ENCODE peak calls at places on chromosomes 13 and 19, in six cellular contexts. R is upper lobe of left lung, D is A549, I is HepG2, M is K562, H is GM12878. N is an unnamed sample.

GRCh38 chr19:7897289-7897688 is 6.4 kb upstream of the MAP2K7 start:
- ATAC-seq in R (no peak), D (no peak), I (peak), M (no peak), H (no peak), N (no peak)

GRCh38 chr19:18063463-18063862 is 23.3 kb downstream of the IL12RB1 start:
- ATAC-seq in R (no peak), D (no peak), I (peak), M (peak), H (peak), N (no peak)

GRCh38 chr13:95212962-95213850 is 88.0 kb downstream of the ABCC4 start:
- ATAC-seq in R (no peak), D (no peak), I (no peak), M (no peak), H (no peak), N (no peak)

GRCh38 chr13:102651392-102651791 is 43.5 kb downstream of the METTL21C start:
- ATAC-seq in R (no peak), D (no peak), I (no peak), M (no peak), H (no peak), N (no peak)

GRCh38 chr13:102620512-102620911 is 23.7 kb downstream of the TPP2 start:
- ATAC-seq in R (no peak), D (no peak), I (no peak), M (no peak), H (no peak), N (no peak)

GRCh38 chr19:56097776-56098175 is 23.3 kb downstream of the ZNF787 start:
- ATAC-seq in R (no peak), D (no peak), I (no peak), M (no peak), H (no peak), N (no peak)

GRCh38 chr19:8336072-8336569 is 6.9 kb downstream of the KANK3 start:
- ATAC-seq in R (no peak), D (no peak), I (no peak), M (no peak), H (no peak), N (no peak)

GRCh38 chr13:61144834-61145593 is 270.6 kb downstream of the PCDH20 start:
- ATAC-seq in R (peak), D (no peak), I (no peak), M (no peak), H (no peak), N (no peak)

GRCh38 chr19:14407889-14408640 is 11.1 kb downstream of the DDX39A start:
- ATAC-seq in R (no peak), D (peak), I (no peak), M (peak), H (no peak), N (no peak)

GRCh38 chr19:18807861-18808331 is 16.8 kb upstream of the COMP start:
- ATAC-seq in R (no peak), D (no peak), I (no peak), M (peak), H (no peak), N (no peak)

GRCh38 chr13:43328907-43329306 is 305.5 kb downstream of the DNAJC15 start:
- ATAC-seq in R (no peak), D (no peak), I (no peak), M (no peak), H (no peak), N (no peak)

GRCh38 chr13:28179974-28180373 is 41.6 kb downstream of the PAN3 start:
- ATAC-seq in R (no peak), D (no peak), I (no peak), M (no peak), H (peak), N (no peak)

GRCh38 chr19:30117636-30118145 is 175.7 kb downstream of the URI1 start:
- ATAC-seq in R (peak), D (peak), I (no peak), M (peak), H (no peak), N (no peak)

GRCh38 chr19:48975947-48976847 is 11.1 kb downstream of the FTL start:
- ATAC-seq in R (no peak), D (peak), I (peak), M (peak), H (peak), N (no peak)

GRCh38 chr13:77345150-77345780 is 18.4 kb upstream of the MYCBP2 start:
- ATAC-seq in R (no peak), D (peak), I (no peak), M (no peak), H (peak), N (no peak)

GRCh38 chr19:29849234-29849633 is 37.4 kb downstream of the CCNE1 start:
- ATAC-seq in R (no peak), D (no peak), I (no peak), M (no peak), H (no peak), N (no peak)

GRCh38 chr19:729564-730381 is 21.0 kb downstream of the PALM start:
- ATAC-seq in R (no peak), D (no peak), I (no peak), M (no peak), H (peak), N (no peak)

GRCh38 chr19:19399733-19400438 is 5.6 kb upstream of the GATAD2A start:
- ATAC-seq in R (no peak), D (no peak), I (no peak), M (peak), H (no peak), N (no peak)

GRCh38 chr19:10068205-10068604 is 17.9 kb upstream of the SHFL start:
- ATAC-seq in R (no peak), D (no peak), I (no peak), M (no peak), H (no peak), N (no peak)

GRCh38 chr13:50015750-50016149 is 506 bp downstream of the KCNRG start:
- ATAC-seq in R (no peak), D (no peak), I (no peak), M (peak), H (no peak), N (no peak)

GRCh38 chr19:5046339-5047039 is 77.6 kb downstream of the KDM4B start:
- ATAC-seq in R (peak), D (peak), I (peak), M (no peak), H (no peak), N (no peak)

GRCh38 chr19:8441725-8442544 is 2.8 kb upstream of the HNRNPM start:
- ATAC-seq in R (no peak), D (no peak), I (peak), M (no peak), H (no peak), N (no peak)

GRCh38 chr19:2249880-2250764 is 999 bp downstream of the AMH start:
- ATAC-seq in R (no peak), D (peak), I (peak), M (peak), H (peak), N (peak)

GRCh38 chr19:14463747-14464146 is 11.4 kb downstream of the PTGER1 start:
- ATAC-seq in R (no peak), D (no peak), I (no peak), M (no peak), H (no peak), N (no peak)

GRCh38 chr19:41575998-41576397 is at the start of gene CEACAM21:
- ATAC-seq in R (peak), D (peak), I (no peak), M (peak), H (peak), N (peak)

GRCh38 chr13:111282425-111282824 is 38.0 kb upstream of the TEX29 start:
- ATAC-seq in R (no peak), D (no peak), I (no peak), M (no peak), H (no peak), N (no peak)

GRCh38 chr13:114015111-114015551 is 41.3 kb upstream of the C13orf46 start:
- ATAC-seq in R (peak), D (no peak), I (no peak), M (no peak), H (no peak), N (peak)

GRCh38 chr19:6890938-6891337 is 3.6 kb downstream of the ADGRE1 start:
- ATAC-seq in R (no peak), D (no peak), I (no peak), M (no peak), H (no peak), N (no peak)

GRCh38 chr19:50230379-50231351 is 27.2 kb downstream of the MYH14 start:
- ATAC-seq in R (no peak), D (peak), I (no peak), M (peak), H (no peak), N (no peak)

GRCh38 chr19:46803555-46803954 is 15.2 kb upstream of the SLC1A5 start:
- ATAC-seq in R (no peak), D (no peak), I (peak), M (no peak), H (peak), N (no peak)

GRCh38 chr19:48627865-48628314 is 8.6 kb downstream of the SPHK2 start:
- ATAC-seq in R (no peak), D (no peak), I (no peak), M (no peak), H (no peak), N (no peak)

GRCh38 chr13:89695343-89696257 is 1651.9 kb upstream of the MIR17HG start:
- ATAC-seq in R (peak), D (peak), I (peak), M (no peak), H (peak), N (no peak)

GRCh38 chr19:40217921-40218890 is at the start of gene TTC9B:
- ATAC-seq in R (no peak), D (peak), I (peak), M (peak), H (no peak), N (no peak)

GRCh38 chr19:40217027-40217810 is 965 bp downstream of the TTC9B start:
- ATAC-seq in R (peak), D (peak), I (peak), M (peak), H (no peak), N (no peak)

GRCh38 chr19:40214936-40215335 is 3.2 kb downstream of the TTC9B start:
- ATAC-seq in R (no peak), D (no peak), I (no peak), M (no peak), H (no peak), N (no peak)

GRCh38 chr19:40216013-40216776 is 2.0 kb downstream of the TTC9B start:
- ATAC-seq in R (no peak), D (no peak), I (no peak), M (no peak), H (no peak), N (no peak)

GRCh38 chr19:40216777-40217026 is 1.5 kb downstream of the TTC9B start:
- ATAC-seq in R (no peak), D (no peak), I (no peak), M (no peak), H (no peak), N (no peak)
- TF ChIP-seq POLR2A in R (no peak), D (no peak), I (no peak), M (no peak), H (no peak), N (no peak)

GRCh38 chr13:100689191-100689590 is 14.6 kb upstream of the TMTC4 start:
- ATAC-seq in R (no peak), D (no peak), I (no peak), M (no peak), H (no peak), N (no peak)

GRCh38 chr13:100694722-100695644 is 20.4 kb upstream of the TMTC4 start:
- ATAC-seq in R (peak), D (peak), I (peak), M (peak), H (peak), N (peak)
- TF ChIP-seq CTCF in R (no peak), D (peak), I (peak), M (peak), H (peak), N (peak)

GRCh38 chr13:84867246-84867645 is 932.0 kb downstream of the SLITRK6 start:
- ATAC-seq in R (no peak), D (no peak), I (no peak), M (no peak), H (no peak), N (no peak)

GRCh38 chr13:84870190-84870589 is 929.0 kb downstream of the SLITRK6 start:
- ATAC-seq in R (no peak), D (peak), I (peak), M (no peak), H (peak), N (no peak)

DNA sequence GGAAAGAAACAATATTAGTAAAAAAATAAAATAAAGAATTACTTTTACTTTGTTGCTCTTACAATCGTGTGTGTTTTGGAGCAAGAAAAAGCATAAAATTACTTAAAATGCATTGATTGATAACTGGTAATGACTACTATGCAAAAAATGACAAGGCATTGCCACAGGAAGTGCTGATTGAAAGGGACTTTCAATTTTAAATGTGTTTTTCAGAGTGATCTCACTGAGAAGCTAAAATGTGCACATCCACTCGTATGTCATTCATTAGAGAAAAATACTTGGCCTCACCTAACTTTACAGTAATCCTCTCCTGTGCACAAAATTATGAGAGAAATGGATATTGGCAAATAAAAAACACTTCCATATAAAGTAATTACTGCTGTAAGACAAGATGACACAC is 934.9 kb downstream of the SLITRK6 start:
- ATAC-seq in R (no peak), D (no peak), I (no peak), M (no peak), H (peak), N (no peak)
- TF ChIP-seq EP300 in R (no peak), D (no peak), I (no peak), M (no peak), H (no peak), N (no peak)

GRCh38 chr13:106114981-106115554 is 420.4 kb downstream of the EFNB2 start:
- ATAC-seq in R (no peak), D (no peak), I (no peak), M (no peak), H (no peak), N (no peak)
- TF ChIP-seq POLR2A in R (no peak), D (no peak), I (no peak), M (no peak), H (no peak), N (no peak)

GRCh38 chr19:13159713-13160112 is 9.5 kb downstream of the IER2 start:
- ATAC-seq in R (no peak), D (no peak), I (no peak), M (no peak), H (no peak), N (no peak)
- TF ChIP-seq CTCF in R (no peak), D (no peak), I (no peak), M (no peak), H (no peak), N (no peak)

DNA sequence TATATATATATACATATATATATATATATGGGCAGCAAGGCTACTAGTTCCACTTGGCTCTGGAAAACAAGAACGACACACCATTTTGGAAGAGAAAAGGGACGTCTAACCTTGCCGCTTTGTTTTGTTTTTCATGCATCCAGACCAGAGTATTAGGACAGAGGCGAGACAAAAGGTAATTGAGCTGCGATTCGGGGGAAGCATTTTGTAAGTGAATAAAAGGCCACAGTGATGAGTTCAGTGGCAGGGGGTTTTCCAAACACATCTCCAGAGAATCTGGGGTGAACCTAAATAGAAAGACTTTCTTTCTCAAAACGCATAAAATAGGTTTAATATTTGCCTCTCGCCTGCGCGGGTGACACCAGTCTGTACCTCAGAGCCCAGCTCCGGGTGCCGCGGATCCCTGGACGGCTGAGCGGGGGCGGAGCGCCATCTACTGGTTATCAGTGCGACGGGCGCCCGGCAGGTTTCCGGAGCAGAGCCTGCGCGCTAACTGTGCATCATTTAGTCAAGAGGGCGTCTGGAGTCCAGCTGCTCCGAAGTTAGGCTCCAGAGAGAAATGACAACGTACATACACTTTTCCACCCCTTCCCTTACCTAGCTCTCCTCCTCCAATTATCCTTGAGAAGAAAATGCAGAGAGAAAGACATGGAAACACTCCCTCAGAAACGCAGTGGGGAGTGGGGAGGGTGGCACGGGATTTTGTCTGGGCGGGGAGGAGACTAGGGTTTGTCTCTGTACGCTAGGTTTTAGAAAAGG is 262.3 kb downstream of the TBC1D4 start:
- ATAC-seq in R (peak), D (peak), I (peak), M (peak), H (peak), N (peak)
- TF ChIP-seq EP300 in R (no peak), D (no peak), I (no peak), M (no peak), H (no peak), N (no peak)

DNA sequence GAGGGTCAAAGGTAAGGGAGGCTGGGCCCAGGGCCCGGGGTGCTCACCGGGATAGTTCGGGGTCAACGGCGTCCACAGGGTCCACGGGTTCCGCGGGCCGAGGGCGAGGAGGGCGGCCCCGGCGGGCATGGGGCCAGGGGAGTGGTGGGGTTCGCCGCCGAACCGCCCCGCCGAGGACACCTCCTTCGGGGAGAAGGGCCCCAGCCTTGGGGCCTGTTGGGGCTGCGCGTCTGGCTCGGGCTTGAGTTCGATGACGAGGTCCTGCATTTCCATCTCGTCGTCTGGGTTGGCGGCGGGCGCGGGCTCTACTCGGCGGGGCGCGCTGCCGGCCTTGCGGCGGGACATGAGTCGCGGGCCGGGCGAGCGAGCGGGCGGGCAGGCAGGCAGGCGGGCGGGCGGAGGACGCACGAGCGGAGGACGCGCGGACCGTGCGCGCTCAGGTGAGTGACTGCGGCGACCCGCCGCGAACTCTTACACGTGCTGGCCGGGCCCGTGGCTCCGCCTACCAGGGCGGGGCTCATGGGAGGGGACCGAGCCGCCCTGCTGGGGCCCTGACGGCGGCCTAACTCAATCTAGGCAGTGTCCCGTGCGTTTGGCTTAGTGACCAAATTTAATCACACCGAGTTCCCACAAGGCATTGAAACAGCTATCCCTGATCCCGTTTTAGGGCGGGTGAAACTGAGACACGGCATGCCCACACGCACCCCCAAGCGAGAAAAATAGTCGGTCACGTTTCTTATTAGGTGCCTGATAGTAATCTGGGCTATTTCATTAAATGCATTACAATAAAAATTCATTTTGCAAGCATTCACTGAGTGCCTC is at the start of gene ZNF296:
- ATAC-seq in R (peak), D (peak), I (peak), M (peak), H (peak), N (peak)
- TF ChIP-seq POLR2A in R (no peak), D (peak), I (peak), M (peak), H (peak), N (peak)